ENCODE peak calls at places on chromosomes 6 and 20, in four cellular contexts. G is activated CD4-positive, alpha-beta T cell treated with anti-CD3 and anti-CD28 coated beads for 4 hours; D is mesenchymal stem cell; V is NCI-H1417. I is an unnamed sample.
A peak's percentile ranks its signal among the peaks of the same experiment; 100 is the strongest.

GRCh38 chr6:13641315-13641714 is 26.2 kb downstream of the NOL7 start:
- DNase-seq in G (no peak), D (no peak), V (no peak), I (no peak)

GRCh38 chr6:13978787-13979186 is 54.0 kb downstream of the RNF182 start:
- DNase-seq in G (no peak), D (no peak), V (no peak), I (no peak)

GRCh38 chr20:63073051-63073737 is 66.4 kb upstream of the BHLHE23 start:
- DNase-seq in G (no peak), D (no peak), V (no peak), I (no peak)

GRCh38 chr20:57619053-57619831 is 984 bp downstream of the ZBP1 start:
- DNase-seq in G (peak; percentile 51), D (no peak), V (peak; percentile 78), I (peak; percentile 66)

GRCh38 chr20:52405417-52405816 is 213.8 kb upstream of the ZFP64 start:
- DNase-seq in G (no peak), D (no peak), V (no peak), I (no peak)

GRCh38 chr6:7440476-7440875 is 50.9 kb downstream of the RIOK1 start:
- DNase-seq in G (no peak), D (peak; percentile 32), V (no peak), I (no peak)

GRCh38 chr6:158879180-158879579 is 60.0 kb upstream of the EZR start:
- DNase-seq in G (peak; percentile 16), D (peak; percentile 47), V (no peak), I (no peak)

GRCh38 chr6:162722633-162723032 is 4.9 kb downstream of the PRKN start:
- DNase-seq in G (no peak), D (no peak), V (no peak), I (no peak)

GRCh38 chr6:109486068-109486467 is 3.0 kb upstream of the ZBTB24 start:
- DNase-seq in G (no peak), D (no peak), V (no peak), I (no peak)

GRCh38 chr20:63085087-63085861 is 78.5 kb upstream of the BHLHE23 start:
- DNase-seq in G (no peak), D (no peak), V (no peak), I (no peak)

GRCh38 chr20:41587956-41588355 is 30.2 kb downstream of the CHD6 start:
- DNase-seq in G (no peak), D (no peak), V (no peak), I (no peak)

GRCh38 chr20:61789329-61789728 is 276.4 kb downstream of the TAF4 start:
- DNase-seq in G (no peak), D (no peak), V (no peak), I (no peak)

GRCh38 chr6:12324096-12324495 is 33.9 kb downstream of the EDN1 start:
- DNase-seq in G (no peak), D (peak; percentile 57), V (no peak), I (no peak)

GRCh38 chr20:57713505-57713903 is 3.7 kb upstream of the PMEPA1 start:
- DNase-seq in G (no peak), D (peak; percentile 34), V (no peak), I (no peak)

GRCh38 chr6:122818866-122819265 is 29.8 kb downstream of the SMPDL3A start:
- DNase-seq in G (no peak), D (no peak), V (peak; percentile 44), I (no peak)

GRCh38 chr6:94323853-94324252 is 904.5 kb upstream of the EPHA7 start:
- DNase-seq in G (no peak), D (peak; percentile 11), V (no peak), I (no peak)

GRCh38 chr6:157225575-157225995 is 97.7 kb downstream of the TMEM242 start:
- DNase-seq in G (no peak), D (no peak), V (no peak), I (no peak)

GRCh38 chr6:160930547-160931377 is 60.8 kb upstream of the MAP3K4 start:
- DNase-seq in G (peak; percentile 37), D (peak; percentile 71), V (peak; percentile 2), I (peak; percentile 34)

GRCh38 chr20:50380697-50381040 is 129.5 kb upstream of the PTPN1 start:
- DNase-seq in G (no peak), D (peak; percentile 55), V (no peak), I (no peak)

I was measured in effector memory CD8-positive, alpha-beta T cell.